ENCODE peak calls at places on chromosomes 13 and 19, in seven cellular contexts. One of them, this sample, is unnamed.

GRCh38 chr19:19552811-19553210 is 14.7 kb downstream of the CILP2 start:
- DNase-seq in adrenal gland: no peak
- DNase-seq in neural progenitor cell: peak
- DNase-seq in fibroblast of mammary gland: no peak
- DNase-seq in astrocyte: no peak
- DNase-seq in GM13976: peak
- DNase-seq in activated B cell treated with CpG ODN at 0.5 μM for 24 hours: no peak
- DNase-seq in this sample: peak

GRCh38 chr19:13748169-13748884 is 16.0 kb upstream of the MRI1 start:
- DNase-seq in activated B cell treated with CpG ODN at 0.5 μM for 24 hours: no peak
- DNase-seq in GM13976: no peak
- DNase-seq in adrenal gland: peak
- DNase-seq in astrocyte: peak
- DNase-seq in fibroblast of mammary gland: peak
- DNase-seq in neural progenitor cell: peak
- DNase-seq in this sample: no peak

GRCh38 chr13:50844181-50844875 is 836 bp upstream of the DLEU7 start:
- DNase-seq in activated B cell treated with CpG ODN at 0.5 μM for 24 hours: no peak
- DNase-seq in astrocyte: no peak
- DNase-seq in GM13976: no peak
- DNase-seq in neural progenitor cell: no peak
- DNase-seq in adrenal gland: no peak
- DNase-seq in fibroblast of mammary gland: no peak
- DNase-seq in this sample: no peak

GRCh38 chr19:30791116-30791515 is 418.9 kb downstream of the ZNF536 start:
- DNase-seq in adrenal gland: no peak
- DNase-seq in neural progenitor cell: no peak
- DNase-seq in activated B cell treated with CpG ODN at 0.5 μM for 24 hours: no peak
- DNase-seq in astrocyte: no peak
- DNase-seq in GM13976: no peak
- DNase-seq in fibroblast of mammary gland: no peak
- DNase-seq in this sample: no peak

GRCh38 chr19:33395561-33396550 is 22.3 kb downstream of the CEBPG start:
- DNase-seq in astrocyte: peak
- DNase-seq in neural progenitor cell: no peak
- DNase-seq in GM13976: no peak
- DNase-seq in activated B cell treated with CpG ODN at 0.5 μM for 24 hours: no peak
- DNase-seq in adrenal gland: no peak
- DNase-seq in fibroblast of mammary gland: peak
- DNase-seq in this sample: no peak

GRCh38 chr13:63625869-63626268 is 2210.2 kb upstream of the PCDH20 start:
- DNase-seq in GM13976: no peak
- DNase-seq in adrenal gland: no peak
- DNase-seq in neural progenitor cell: no peak
- DNase-seq in astrocyte: peak
- DNase-seq in fibroblast of mammary gland: peak
- DNase-seq in activated B cell treated with CpG ODN at 0.5 μM for 24 hours: no peak
- DNase-seq in this sample: no peak

GRCh38 chr19:37572203-37572602 is 22.4 kb downstream of the ZNF571 start:
- DNase-seq in adrenal gland: no peak
- DNase-seq in fibroblast of mammary gland: peak
- DNase-seq in astrocyte: no peak
- DNase-seq in neural progenitor cell: no peak
- DNase-seq in GM13976: no peak
- DNase-seq in activated B cell treated with CpG ODN at 0.5 μM for 24 hours: no peak
- DNase-seq in this sample: no peak

GRCh38 chr13:83219832-83220231 is 662.4 kb downstream of the SLITRK1 start:
- DNase-seq in adrenal gland: no peak
- DNase-seq in fibroblast of mammary gland: no peak
- DNase-seq in astrocyte: no peak
- DNase-seq in GM13976: no peak
- DNase-seq in neural progenitor cell: no peak
- DNase-seq in activated B cell treated with CpG ODN at 0.5 μM for 24 hours: no peak
- DNase-seq in this sample: no peak

GRCh38 chr13:113052206-113052605 is 53.4 kb upstream of the F7 start:
- DNase-seq in fibroblast of mammary gland: no peak
- DNase-seq in astrocyte: no peak
- DNase-seq in neural progenitor cell: no peak
- DNase-seq in activated B cell treated with CpG ODN at 0.5 μM for 24 hours: no peak
- DNase-seq in GM13976: no peak
- DNase-seq in adrenal gland: no peak
- DNase-seq in this sample: no peak

GRCh38 chr13:91181892-91182291 is 165.6 kb upstream of the MIR17HG start:
- DNase-seq in fibroblast of mammary gland: no peak
- DNase-seq in neural progenitor cell: no peak
- DNase-seq in activated B cell treated with CpG ODN at 0.5 μM for 24 hours: no peak
- DNase-seq in astrocyte: no peak
- DNase-seq in GM13976: no peak
- DNase-seq in adrenal gland: no peak
- DNase-seq in this sample: no peak

GRCh38 chr19:29499921-29500590 is 25.7 kb upstream of the VSTM2B start:
- DNase-seq in GM13976: no peak
- DNase-seq in adrenal gland: no peak
- DNase-seq in fibroblast of mammary gland: no peak
- DNase-seq in activated B cell treated with CpG ODN at 0.5 μM for 24 hours: no peak
- DNase-seq in astrocyte: no peak
- DNase-seq in neural progenitor cell: no peak
- DNase-seq in this sample: no peak

GRCh38 chr19:11821474-11821873 is 7.4 kb downstream of the ZNF440 start:
- DNase-seq in GM13976: no peak
- DNase-seq in fibroblast of mammary gland: peak
- DNase-seq in activated B cell treated with CpG ODN at 0.5 μM for 24 hours: no peak
- DNase-seq in neural progenitor cell: no peak
- DNase-seq in astrocyte: peak
- DNase-seq in adrenal gland: no peak
- DNase-seq in this sample: no peak

GRCh38 chr19:15317392-15318011 is 14.8 kb downstream of the BRD4 start:
- DNase-seq in GM13976: no peak
- DNase-seq in astrocyte: peak
- DNase-seq in adrenal gland: peak
- DNase-seq in neural progenitor cell: no peak
- DNase-seq in activated B cell treated with CpG ODN at 0.5 μM for 24 hours: no peak
- DNase-seq in fibroblast of mammary gland: no peak
- DNase-seq in this sample: no peak

GRCh38 chr13:29908917-29909755 is 58.7 kb upstream of the UBL3 start:
- DNase-seq in GM13976: no peak
- DNase-seq in neural progenitor cell: no peak
- DNase-seq in adrenal gland: no peak
- DNase-seq in astrocyte: no peak
- DNase-seq in fibroblast of mammary gland: no peak
- DNase-seq in activated B cell treated with CpG ODN at 0.5 μM for 24 hours: no peak
- DNase-seq in this sample: no peak

GRCh38 chr19:41175825-41176734 is 16.9 kb upstream of the CYP2S1 start:
- DNase-seq in GM13976: no peak
- DNase-seq in activated B cell treated with CpG ODN at 0.5 μM for 24 hours: no peak
- DNase-seq in adrenal gland: peak
- DNase-seq in neural progenitor cell: peak
- DNase-seq in astrocyte: peak
- DNase-seq in fibroblast of mammary gland: peak
- DNase-seq in this sample: peak

GRCh38 chr13:95608640-95609280 is 35.7 kb downstream of the DZIP1 start:
- DNase-seq in fibroblast of mammary gland: peak
- DNase-seq in adrenal gland: no peak
- DNase-seq in astrocyte: no peak
- DNase-seq in activated B cell treated with CpG ODN at 0.5 μM for 24 hours: no peak
- DNase-seq in neural progenitor cell: no peak
- DNase-seq in GM13976: no peak
- DNase-seq in this sample: no peak

GRCh38 chr13:98547455-98547854 is 29.5 kb downstream of the STK24 start:
- DNase-seq in adrenal gland: no peak
- DNase-seq in fibroblast of mammary gland: no peak
- DNase-seq in activated B cell treated with CpG ODN at 0.5 μM for 24 hours: no peak
- DNase-seq in neural progenitor cell: no peak
- DNase-seq in astrocyte: no peak
- DNase-seq in GM13976: no peak
- DNase-seq in this sample: no peak

GRCh38 chr19:35740108-35740422 is 2.2 kb downstream of the IGFLR1 start:
- DNase-seq in astrocyte: no peak
- DNase-seq in fibroblast of mammary gland: no peak
- DNase-seq in adrenal gland: no peak
- DNase-seq in activated B cell treated with CpG ODN at 0.5 μM for 24 hours: no peak
- DNase-seq in neural progenitor cell: peak
- DNase-seq in GM13976: no peak
- DNase-seq in this sample: no peak

GRCh38 chr13:61192826-61193225 is 222.8 kb downstream of the PCDH20 start:
- DNase-seq in neural progenitor cell: no peak
- DNase-seq in adrenal gland: no peak
- DNase-seq in fibroblast of mammary gland: no peak
- DNase-seq in GM13976: no peak
- DNase-seq in activated B cell treated with CpG ODN at 0.5 μM for 24 hours: no peak
- DNase-seq in astrocyte: no peak
- DNase-seq in this sample: no peak

GRCh38 chr13:61188057-61188456 is 227.6 kb downstream of the PCDH20 start:
- DNase-seq in neural progenitor cell: no peak
- DNase-seq in fibroblast of mammary gland: no peak
- DNase-seq in adrenal gland: no peak
- DNase-seq in astrocyte: no peak
- DNase-seq in GM13976: no peak
- DNase-seq in activated B cell treated with CpG ODN at 0.5 μM for 24 hours: no peak
- DNase-seq in this sample: no peak

GRCh38 chr13:61183670-61184069 is 232.0 kb downstream of the PCDH20 start:
- DNase-seq in neural progenitor cell: no peak
- DNase-seq in adrenal gland: no peak
- DNase-seq in GM13976: no peak
- DNase-seq in fibroblast of mammary gland: no peak
- DNase-seq in activated B cell treated with CpG ODN at 0.5 μM for 24 hours: no peak
- DNase-seq in astrocyte: no peak
- DNase-seq in this sample: no peak

GRCh38 chr13:61187471-61187870 is 228.2 kb downstream of the PCDH20 start:
- DNase-seq in fibroblast of mammary gland: no peak
- DNase-seq in astrocyte: no peak
- DNase-seq in neural progenitor cell: no peak
- DNase-seq in adrenal gland: no peak
- DNase-seq in GM13976: no peak
- DNase-seq in activated B cell treated with CpG ODN at 0.5 μM for 24 hours: no peak
- DNase-seq in this sample: no peak
- TF ChIP-seq CTCF in fibroblast of mammary gland: no peak
- TF ChIP-seq CTCF in astrocyte: no peak
- TF ChIP-seq CTCF in neural progenitor cell: no peak
- TF ChIP-seq CTCF in adrenal gland: no peak
- TF ChIP-seq CTCF in GM13976: no peak
- TF ChIP-seq CTCF in activated B cell treated with CpG ODN at 0.5 μM for 24 hours: no peak
- TF ChIP-seq CTCF in this sample: no peak

DNA sequence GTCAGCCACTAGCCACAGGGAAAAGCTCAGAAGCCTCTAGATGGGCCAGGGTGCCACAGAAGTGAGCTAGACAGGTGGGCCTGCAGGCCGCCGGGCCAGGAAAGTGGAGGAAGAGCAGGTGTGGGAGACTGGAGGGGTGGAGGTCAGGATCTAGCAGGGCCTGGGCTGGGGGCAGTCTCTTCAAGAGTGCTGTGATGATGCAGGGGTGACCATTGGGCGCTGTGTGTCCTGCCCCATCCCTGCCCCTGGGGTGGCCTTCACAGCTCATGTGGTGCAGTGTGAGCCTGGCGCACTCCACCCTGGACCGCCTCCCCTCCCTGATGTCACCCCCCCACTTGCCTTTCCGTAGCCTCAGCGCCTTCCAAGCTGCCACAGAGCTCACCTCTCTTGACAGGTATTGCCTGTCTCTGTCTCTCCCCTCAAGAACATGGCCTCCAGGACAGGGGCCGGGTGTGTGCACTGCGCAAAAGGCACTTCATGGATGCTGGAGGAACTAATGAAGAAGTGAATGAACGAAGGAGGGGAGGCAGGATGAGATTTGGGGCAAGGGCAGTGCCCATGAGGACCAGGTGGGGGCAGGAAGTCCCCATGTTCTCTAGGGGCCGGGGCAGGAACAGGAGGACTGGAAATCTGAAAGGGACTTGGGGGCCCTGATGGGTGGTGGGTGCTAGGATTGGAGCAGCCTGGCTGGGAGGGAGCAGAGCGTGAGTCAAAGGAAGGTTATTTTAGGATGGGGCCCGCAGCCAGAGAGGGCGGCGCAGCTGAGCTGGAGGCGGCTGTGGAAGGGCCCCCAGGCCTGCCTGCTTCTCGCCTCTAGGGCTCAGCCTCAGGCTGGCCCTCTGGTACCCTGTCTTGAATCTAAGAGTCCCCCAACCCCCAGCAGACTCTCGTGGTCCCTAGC is 6.6 kb downstream of the SSBP4 start:
- DNase-seq in fibroblast of mammary gland: peak
- DNase-seq in neural progenitor cell: no peak
- DNase-seq in adrenal gland: peak
- DNase-seq in activated B cell treated with CpG ODN at 0.5 μM for 24 hours: no peak
- DNase-seq in GM13976: no peak
- DNase-seq in astrocyte: peak
- DNase-seq in this sample: no peak
- TF ChIP-seq CTCF in fibroblast of mammary gland: peak
- TF ChIP-seq CTCF in neural progenitor cell: no peak
- TF ChIP-seq CTCF in adrenal gland: no peak
- TF ChIP-seq CTCF in activated B cell treated with CpG ODN at 0.5 μM for 24 hours: no peak
- TF ChIP-seq CTCF in GM13976: no peak
- TF ChIP-seq CTCF in astrocyte: no peak
- TF ChIP-seq CTCF in this sample: no peak

DNA sequence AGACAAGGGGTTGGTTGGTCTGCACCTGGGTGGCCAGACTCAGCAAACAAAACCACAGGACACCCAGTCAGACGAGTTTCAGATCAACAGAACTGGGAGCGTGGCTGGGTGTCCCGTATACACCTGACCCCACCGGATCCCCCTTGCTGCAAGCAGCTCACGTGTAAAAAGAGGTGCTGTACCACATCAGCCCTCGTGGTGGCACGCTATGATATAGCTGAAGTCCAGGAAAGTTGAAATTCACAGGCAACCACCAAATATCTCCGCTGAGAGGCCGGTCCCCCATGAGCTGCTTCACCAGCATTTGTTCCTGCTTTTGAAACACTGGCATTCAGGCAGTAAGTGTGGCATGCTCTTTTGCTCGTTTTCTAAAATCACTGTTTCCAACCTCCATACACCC is 92.3 kb downstream of the TUBA3C start:
- DNase-seq in astrocyte: no peak
- DNase-seq in fibroblast of mammary gland: no peak
- DNase-seq in neural progenitor cell: no peak
- DNase-seq in activated B cell treated with CpG ODN at 0.5 μM for 24 hours: no peak
- DNase-seq in adrenal gland: no peak
- DNase-seq in GM13976: no peak
- DNase-seq in this sample: no peak
- TF ChIP-seq CTCF in astrocyte: no peak
- TF ChIP-seq CTCF in fibroblast of mammary gland: no peak
- TF ChIP-seq CTCF in neural progenitor cell: no peak
- TF ChIP-seq CTCF in activated B cell treated with CpG ODN at 0.5 μM for 24 hours: no peak
- TF ChIP-seq CTCF in adrenal gland: no peak
- TF ChIP-seq CTCF in GM13976: no peak
- TF ChIP-seq CTCF in this sample: no peak

GRCh38 chr13:71316964-71317363 is 550.0 kb downstream of the DACH1 start:
- DNase-seq in fibroblast of mammary gland: no peak
- DNase-seq in neural progenitor cell: no peak
- DNase-seq in activated B cell treated with CpG ODN at 0.5 μM for 24 hours: no peak
- DNase-seq in astrocyte: no peak
- DNase-seq in GM13976: no peak
- DNase-seq in adrenal gland: no peak
- DNase-seq in this sample: no peak

DNA sequence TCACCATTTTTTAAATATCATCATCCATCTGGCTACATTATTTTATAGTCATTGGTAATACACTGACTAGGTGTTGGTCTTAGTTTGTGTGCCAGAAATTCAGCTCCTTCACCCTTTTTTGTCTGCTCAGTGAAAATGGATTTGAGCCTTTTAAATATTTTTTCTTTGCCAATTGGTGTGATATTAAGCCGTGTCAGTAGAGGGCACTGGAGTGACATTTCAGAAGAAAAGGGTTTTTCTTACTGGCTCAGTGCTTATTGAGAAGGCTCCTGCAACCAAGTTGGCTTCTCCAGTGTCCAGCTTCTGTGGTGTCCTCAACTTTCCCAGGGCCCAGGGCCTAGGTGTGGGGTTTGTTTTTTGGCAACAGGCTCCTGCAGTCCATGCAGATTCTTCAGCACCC is 546.6 kb downstream of the DACH1 start:
- DNase-seq in adrenal gland: no peak
- DNase-seq in GM13976: no peak
- DNase-seq in neural progenitor cell: peak
- DNase-seq in activated B cell treated with CpG ODN at 0.5 μM for 24 hours: no peak
- DNase-seq in astrocyte: no peak
- DNase-seq in fibroblast of mammary gland: peak
- DNase-seq in this sample: no peak
- TF ChIP-seq CTCF in adrenal gland: no peak
- TF ChIP-seq CTCF in GM13976: peak
- TF ChIP-seq CTCF in neural progenitor cell: peak
- TF ChIP-seq CTCF in activated B cell treated with CpG ODN at 0.5 μM for 24 hours: no peak
- TF ChIP-seq CTCF in astrocyte: peak
- TF ChIP-seq CTCF in fibroblast of mammary gland: peak
- TF ChIP-seq CTCF in this sample: peak

This sample was measured in neural crest cell.